ENCODE peak calls at places on chromosomes 2 and 18, in four cellular contexts. One of them, this sample, is unnamed.

GRCh38 chr2:44351088-44351487 is 10.2 kb downstream of the PREPL start:
- DNase-seq in renal cortical epithelial cell: peak
- DNase-seq in NCI-H1105: no peak
- DNase-seq in nephron progenitor cell: no peak
- DNase-seq in this sample: peak

GRCh38 chr2:850429-850828 is 100.2 kb upstream of the SNTG2 start:
- DNase-seq in renal cortical epithelial cell: no peak
- DNase-seq in NCI-H1105: no peak
- DNase-seq in nephron progenitor cell: no peak
- DNase-seq in this sample: no peak

GRCh38 chr2:119234021-119235019 is 10.7 kb downstream of the STEAP3 start:
- DNase-seq in renal cortical epithelial cell: no peak
- DNase-seq in NCI-H1105: no peak
- DNase-seq in nephron progenitor cell: peak
- DNase-seq in this sample: peak

GRCh38 chr18:48886520-48887293 is 64.1 kb downstream of the SMAD7 start:
- DNase-seq in renal cortical epithelial cell: no peak
- DNase-seq in NCI-H1105: no peak
- DNase-seq in nephron progenitor cell: no peak
- DNase-seq in this sample: no peak

GRCh38 chr2:224957540-224958465 is 84.5 kb downstream of the DOCK10 start:
- DNase-seq in renal cortical epithelial cell: no peak
- DNase-seq in NCI-H1105: no peak
- DNase-seq in nephron progenitor cell: no peak
- DNase-seq in this sample: no peak

GRCh38 chr2:174014699-174015070 is 49.5 kb upstream of the SP3 start:
- DNase-seq in renal cortical epithelial cell: no peak
- DNase-seq in NCI-H1105: peak
- DNase-seq in nephron progenitor cell: no peak
- DNase-seq in this sample: no peak

GRCh38 chr2:170972508-170973224 is 43.6 kb downstream of the GORASP2 start:
- DNase-seq in renal cortical epithelial cell: no peak
- DNase-seq in NCI-H1105: no peak
- DNase-seq in nephron progenitor cell: no peak
- DNase-seq in this sample: no peak

GRCh38 chr2:46796031-46796430 is 119.6 kb downstream of the MCFD2 start:
- DNase-seq in renal cortical epithelial cell: no peak
- DNase-seq in NCI-H1105: no peak
- DNase-seq in nephron progenitor cell: no peak
- DNase-seq in this sample: no peak

GRCh38 chr2:43258547-43259156 is 32.2 kb upstream of the ZFP36L2 start:
- DNase-seq in renal cortical epithelial cell: no peak
- DNase-seq in NCI-H1105: no peak
- DNase-seq in nephron progenitor cell: no peak
- DNase-seq in this sample: no peak

GRCh38 chr18:56202567-56203136 is 435.7 kb downstream of the TXNL1 start:
- DNase-seq in renal cortical epithelial cell: no peak
- DNase-seq in NCI-H1105: no peak
- DNase-seq in nephron progenitor cell: no peak
- DNase-seq in this sample: no peak

GRCh38 chr2:219350215-219350937 is 17.8 kb upstream of the RESP18 start:
- DNase-seq in renal cortical epithelial cell: no peak
- DNase-seq in NCI-H1105: no peak
- DNase-seq in nephron progenitor cell: no peak
- DNase-seq in this sample: no peak

GRCh38 chr18:74734013-74734444 is 136.4 kb downstream of the ZNF407 start:
- DNase-seq in renal cortical epithelial cell: no peak
- DNase-seq in NCI-H1105: no peak
- DNase-seq in nephron progenitor cell: no peak
- DNase-seq in this sample: no peak

GRCh38 chr2:121791253-121791652 is 35.8 kb downstream of the TSN start:
- DNase-seq in renal cortical epithelial cell: no peak
- DNase-seq in NCI-H1105: no peak
- DNase-seq in nephron progenitor cell: no peak
- DNase-seq in this sample: no peak

GRCh38 chr2:170974304-170974993 is 45.4 kb downstream of the GORASP2 start:
- DNase-seq in renal cortical epithelial cell: peak
- DNase-seq in NCI-H1105: no peak
- DNase-seq in nephron progenitor cell: no peak
- DNase-seq in this sample: no peak

GRCh38 chr18:49178736-49179135 is 228.0 kb upstream of the SMAD7 start:
- DNase-seq in renal cortical epithelial cell: peak
- DNase-seq in NCI-H1105: no peak
- DNase-seq in nephron progenitor cell: peak
- DNase-seq in this sample: peak

GRCh38 chr18:11310476-11311086 is 161.2 kb upstream of the PIEZO2 start:
- DNase-seq in renal cortical epithelial cell: peak
- DNase-seq in NCI-H1105: peak
- DNase-seq in nephron progenitor cell: peak
- DNase-seq in this sample: no peak

GRCh38 chr2:111705206-111705605 is 178.8 kb downstream of the ANAPC1 start:
- DNase-seq in renal cortical epithelial cell: no peak
- DNase-seq in NCI-H1105: no peak
- DNase-seq in nephron progenitor cell: no peak
- DNase-seq in this sample: no peak

This sample was measured in HAP-1.